ENCODE peak calls at places on chromosomes 4 and X, in nine cellular contexts. L is ELR, O is AG20443, A is T-helper 2 cell, Q is pancreas, E is activated B cell treated with CpG ODN at 0.5 μM for 24 hours, U is RWPE1, F is AG10803, M is Right ventricle myocardium superior. G is an unnamed sample.

GRCh38 chrX:122389005-122389404 is 795.1 kb upstream of the GRIA3 start:
- DNase-seq in Q (no peak), F (no peak), A (no peak), U (no peak), M (no peak), O (no peak), E (no peak), L (no peak), G (no peak)

GRCh38 chr4:91838181-91838861 is 465.4 kb upstream of the GRID2 start:
- DNase-seq in O (no peak), A (no peak), Q (no peak), E (no peak), U (no peak), F (no peak), M (no peak), L (no peak), G (no peak)

GRCh38 chr4:73396304-73396703 is 7.8 kb upstream of the ALB start:
- DNase-seq in U (no peak), Q (no peak), E (no peak), F (no peak), L (no peak), M (no peak), O (no peak), A (no peak), G (no peak)

GRCh38 chr4:175542787-175543186 is 269.3 kb downstream of the GPM6A start:
- DNase-seq in U (no peak), E (no peak), Q (no peak), F (no peak), L (no peak), M (no peak), A (no peak), O (no peak), G (no peak)

GRCh38 chrX:103585421-103586313 is at the start of gene TCEAL4:
- DNase-seq in Q (peak), U (peak), O (peak), F (peak), A (no peak), E (peak), M (peak), L (peak), G (no peak)

GRCh38 chr4:148239406-148239805 is 202.8 kb downstream of the NR3C2 start:
- DNase-seq in F (no peak), E (no peak), O (no peak), U (no peak), M (peak), L (no peak), Q (peak), A (no peak), G (no peak)

GRCh38 chrX:66728818-66729271 is 90.0 kb upstream of the EDA2R start:
- DNase-seq in A (peak), L (peak), O (peak), E (no peak), Q (peak), M (peak), F (peak), U (peak), G (no peak)

GRCh38 chr4:134308910-134309309 is 107.3 kb upstream of the PABPC4L start:
- DNase-seq in E (no peak), U (no peak), M (no peak), Q (no peak), A (no peak), O (no peak), F (no peak), L (no peak), G (no peak)

GRCh38 chr4:95197353-95197752 is 351.4 kb downstream of the UNC5C start:
- DNase-seq in M (no peak), Q (no peak), O (no peak), F (no peak), A (no peak), E (no peak), U (no peak), L (no peak), G (no peak)

GRCh38 chr4:92599044-92599443 is 295.3 kb downstream of the GRID2 start:
- DNase-seq in U (peak), F (no peak), Q (no peak), A (no peak), M (no peak), L (no peak), O (no peak), E (no peak), G (no peak)

GRCh38 chr4:112563431-112564200 is 47.6 kb upstream of the NEUROG2 start:
- DNase-seq in U (no peak), E (no peak), F (no peak), L (no peak), O (no peak), A (no peak), M (no peak), Q (no peak), G (no peak)

GRCh38 chr4:3762753-3763511 is 3.3 kb upstream of the ADRA2C start:
- DNase-seq in E (no peak), F (no peak), Q (no peak), L (no peak), A (no peak), U (no peak), M (no peak), O (no peak), G (no peak)

GRCh38 chr4:140240237-140240636 is 86.3 kb upstream of the MAML3 start:
- DNase-seq in M (no peak), U (no peak), A (no peak), E (no peak), Q (no peak), L (no peak), F (no peak), O (no peak), G (no peak)

GRCh38 chr4:5276475-5277045 is 225.3 kb downstream of the STK32B start:
- DNase-seq in U (no peak), Q (no peak), E (no peak), L (no peak), A (no peak), O (no peak), M (no peak), F (no peak), G (no peak)

GRCh38 chrX:56788229-56788628 is 59.2 kb downstream of the NBDY start:
- DNase-seq in Q (no peak), M (no peak), L (no peak), A (no peak), F (no peak), U (no peak), O (no peak), E (no peak), G (no peak)

GRCh38 chr4:173334891-173335754 is 965 bp upstream of the HMGB2 start:
- DNase-seq in A (peak), O (peak), Q (peak), M (peak), L (peak), U (peak), F (peak), E (no peak), G (no peak)

GRCh38 chr4:111595456-111595855 is 549.8 kb upstream of the FAM241A start:
- DNase-seq in E (no peak), F (no peak), U (no peak), A (no peak), Q (no peak), L (no peak), O (no peak), M (no peak), G (no peak)

GRCh38 chrX:70025464-70025863 is 24.3 kb downstream of the AWAT2 start:
- DNase-seq in A (no peak), O (no peak), M (no peak), F (no peak), Q (no peak), U (no peak), L (no peak), E (no peak), G (no peak)

GRCh38 chr4:77959566-77960338 is 97.1 kb downstream of the MRPL1 start:
- DNase-seq in A (no peak), Q (no peak), L (peak), F (peak), E (no peak), M (no peak), U (peak), O (peak), G (no peak)

GRCh38 chrX:85012098-85012497 is 8.4 kb downstream of the APOOL start:
- DNase-seq in F (no peak), M (no peak), L (no peak), E (no peak), O (no peak), Q (no peak), U (no peak), A (no peak), G (no peak)

GRCh38 chr4:104860227-104861123 is 286.2 kb upstream of the TET2 start:
- DNase-seq in U (peak), Q (peak), F (peak), E (no peak), O (peak), L (peak), M (no peak), A (peak), G (no peak)

GRCh38 chr4:52783069-52783468 is 31.8 kb upstream of the ERVMER34-1 start:
- DNase-seq in M (no peak), F (no peak), O (no peak), E (no peak), U (no peak), Q (no peak), L (no peak), A (no peak), G (no peak)

GRCh38 chrX:14802943-14803710 is 69.7 kb downstream of the FANCB start:
- DNase-seq in O (peak), E (no peak), A (no peak), L (no peak), M (no peak), U (no peak), F (peak), Q (no peak), G (no peak)

GRCh38 chr4:137267024-137267423 is 265.3 kb downstream of the PCDH18 start:
- DNase-seq in F (peak), O (peak), U (no peak), L (peak), Q (no peak), E (no peak), M (no peak), A (no peak), G (no peak)

GRCh38 chr4:156255205-156255604 is 301.5 kb upstream of the CTSO start:
- DNase-seq in L (no peak), M (no peak), Q (no peak), U (no peak), F (no peak), A (no peak), E (no peak), O (peak), G (no peak)

GRCh38 chr4:101282076-101282844 is 65.1 kb downstream of the PPP3CA start:
- DNase-seq in U (no peak), A (peak), Q (no peak), F (no peak), O (no peak), M (no peak), E (no peak), L (no peak), G (no peak)

GRCh38 chr4:113849771-113850170 is 88.2 kb upstream of the CAMK2D start:
- DNase-seq in M (peak), L (no peak), E (no peak), Q (peak), O (peak), U (no peak), A (no peak), F (peak), G (no peak)

GRCh38 chr4:10611673-10612072 is 72.9 kb downstream of the CLNK start:
- DNase-seq in U (peak), Q (no peak), A (no peak), F (peak), E (no peak), O (peak), M (no peak), L (peak), G (no peak)

GRCh38 chr4:89204624-89205023 is 93.3 kb downstream of the TIGD2 start:
- DNase-seq in A (no peak), Q (no peak), M (no peak), F (no peak), E (no peak), O (no peak), L (no peak), U (no peak), G (no peak)

GRCh38 chr4:125313497-125313896 is 1.3 kb upstream of the FAT4 start:
- DNase-seq in M (no peak), O (peak), F (peak), U (peak), L (peak), E (no peak), Q (peak), A (no peak), G (no peak)

GRCh38 chr4:184472540-184473264 is 1.6 kb downstream of the IRF2 start:
- DNase-seq in U (peak), A (peak), O (peak), L (peak), F (peak), M (peak), Q (peak), E (peak), G (peak)

GRCh38 chr4:113574636-113575103 is 186.9 kb downstream of the CAMK2D start:
- DNase-seq in L (peak), E (no peak), F (peak), Q (no peak), A (no peak), U (no peak), O (peak), M (no peak), G (no peak)

GRCh38 chr4:166014411-166014810 is 141.4 kb downstream of the TLL1 start:
- DNase-seq in E (no peak), A (no peak), M (no peak), Q (no peak), L (no peak), F (no peak), O (no peak), U (peak), G (no peak)

GRCh38 chrX:76555816-76556215 is 128.3 kb downstream of the MAGEE1 start:
- DNase-seq in E (no peak), L (peak), U (no peak), A (no peak), Q (no peak), M (no peak), O (no peak), F (peak), G (no peak)

GRCh38 chr4:168840988-168841681 is 168.9 kb downstream of the CBR4 start:
- DNase-seq in O (peak), F (no peak), L (no peak), M (peak), A (no peak), E (no peak), Q (no peak), U (no peak), G (no peak)

GRCh38 chrX:152343306-152343705 is 107.8 kb downstream of the GABRA3 start:
- DNase-seq in M (no peak), E (no peak), U (peak), A (no peak), O (peak), L (peak), F (no peak), Q (no peak), G (no peak)

GRCh38 chr4:53913771-53914170 is 150.6 kb downstream of the CHIC2 start:
- DNase-seq in Q (no peak), U (no peak), E (no peak), A (no peak), O (no peak), M (no peak), F (no peak), L (no peak), G (no peak)